ENCODE peak calls at places on chromosome 13, in ten cellular contexts. L is pancreas, Y is cardiac muscle cell, V is cardiac fibroblast, H is choroid plexus epithelial cell, A is HFF-Myc, K is brain microvascular endothelial cell, M is stomach, C is thoracic aorta, X is fibroblast of mammary gland. S is an unnamed sample.

GRCh38 chr13:110306960-110307696 is at the start of the genes COL4A1 and COL4A2:
- DNase-seq in L (peak), Y (peak), V (peak), H (peak), A (no peak), K (peak), M (no peak), C (no peak), X (peak), S (peak)

GRCh38 chr13:110449225-110450015 is 112.1 kb downstream of the RAB20 start:
- DNase-seq in L (no peak), Y (no peak), V (no peak), H (no peak), A (no peak), K (no peak), M (no peak), C (no peak), X (no peak), S (no peak)

GRCh38 chr13:102870677-102871415 is 25.0 kb downstream of the ERCC5 start:
- DNase-seq in L (no peak), Y (peak), V (peak), H (peak), A (no peak), K (peak), M (peak), C (no peak), X (peak), S (peak)

GRCh38 chr13:21053231-21053630 is 8.2 kb downstream of the LATS2 start:
- DNase-seq in L (no peak), Y (no peak), V (no peak), H (no peak), A (no peak), K (no peak), M (no peak), C (no peak), X (no peak), S (no peak)

GRCh38 chr13:37918116-37919100 is 48.8 kb upstream of the TRPC4 start:
- DNase-seq in L (no peak), Y (no peak), V (peak), H (no peak), A (no peak), K (no peak), M (no peak), C (no peak), X (no peak), S (no peak)

GRCh38 chr13:111031531-111031961 is 83.6 kb upstream of the ARHGEF7 start:
- DNase-seq in L (no peak), Y (no peak), V (peak), H (peak), A (peak), K (peak), M (no peak), C (no peak), X (peak), S (no peak)

GRCh38 chr13:37657134-37657533 is 58.6 kb upstream of the POSTN start:
- DNase-seq in L (no peak), Y (no peak), V (peak), H (peak), A (no peak), K (peak), M (no peak), C (no peak), X (peak), S (no peak)

GRCh38 chr13:56907766-56908165 is 233.0 kb upstream of the PRR20A start:
- DNase-seq in L (no peak), Y (no peak), V (no peak), H (no peak), A (no peak), K (no peak), M (no peak), C (no peak), X (no peak), S (no peak)

GRCh38 chr13:25906211-25906661 is 145.6 kb downstream of the SHISA2 start:
- DNase-seq in L (no peak), Y (no peak), V (no peak), H (no peak), A (no peak), K (no peak), M (no peak), C (no peak), X (no peak), S (no peak)

GRCh38 chr13:42628666-42629065 is 54.7 kb downstream of the TNFSF11 start:
- DNase-seq in L (no peak), Y (no peak), V (no peak), H (no peak), A (no peak), K (no peak), M (no peak), C (no peak), X (no peak), S (no peak)

GRCh38 chr13:85445534-85445933 is 353.7 kb downstream of the SLITRK6 start:
- DNase-seq in L (no peak), Y (no peak), V (no peak), H (no peak), A (no peak), K (no peak), M (no peak), C (no peak), X (no peak), S (no peak)

GRCh38 chr13:73096173-73097117 is 37.6 kb downstream of the KLF5 start:
- DNase-seq in L (no peak), Y (no peak), V (peak), H (peak), A (no peak), K (peak), M (no peak), C (no peak), X (peak), S (no peak)

GRCh38 chr13:42495256-42495655 is 78.7 kb upstream of the TNFSF11 start:
- DNase-seq in L (no peak), Y (no peak), V (peak), H (peak), A (no peak), K (peak), M (no peak), C (no peak), X (peak), S (no peak)

GRCh38 chr13:48511621-48512232 is 21.2 kb downstream of the RCBTB2 start:
- DNase-seq in L (no peak), Y (no peak), V (no peak), H (no peak), A (no peak), K (no peak), M (no peak), C (no peak), X (no peak), S (no peak)

GRCh38 chr13:51009597-51009996 is 100.0 kb downstream of the RNASEH2B start:
- DNase-seq in L (no peak), Y (no peak), V (no peak), H (no peak), A (no peak), K (no peak), M (no peak), C (no peak), X (no peak), S (no peak)
- TF ChIP-seq CTCF in L (no peak), Y (no peak), V (no peak), H (no peak), A (no peak), K (no peak), M (no peak), C (no peak), X (no peak), S (no peak)

DNA sequence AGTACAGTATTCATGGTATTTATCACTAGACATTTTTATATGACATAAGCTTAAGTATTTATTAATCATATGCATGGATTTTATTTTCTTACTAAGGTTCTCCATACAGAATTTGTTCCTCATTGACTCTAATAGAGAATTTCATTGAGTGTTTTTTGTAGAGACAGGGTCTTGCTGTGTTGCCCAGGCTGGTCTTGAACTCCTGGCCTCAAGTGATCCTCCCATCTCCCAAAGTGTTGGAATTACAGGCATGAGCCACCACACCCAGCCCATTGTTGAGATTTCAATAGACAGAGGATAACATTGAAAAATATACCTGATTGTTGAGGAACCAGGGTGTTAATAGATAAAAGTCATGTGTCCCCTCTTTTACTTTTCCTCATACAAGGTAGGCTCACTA is 26.1 kb downstream of the IPO5 start:
- DNase-seq in L (no peak), Y (no peak), V (no peak), H (no peak), A (no peak), K (no peak), M (no peak), C (no peak), X (no peak), S (no peak)
- H3K4me3 ChIP-seq in L (no peak), Y (no peak), V (no peak), H (no peak), A (no peak), K (no peak), M (no peak), C (no peak), X (no peak), S (no peak)

GRCh38 chr13:40670307-40670706 is 3.9 kb upstream of the FOXO1 start:
- DNase-seq in L (no peak), Y (no peak), V (no peak), H (no peak), A (no peak), K (no peak), M (no peak), C (no peak), X (no peak), S (no peak)

GRCh38 chr13:40666058-40666904 is at the start of gene FOXO1:
- DNase-seq in L (peak), Y (peak), V (peak), H (peak), A (no peak), K (peak), M (peak), C (peak), X (peak), S (peak)

GRCh38 chr13:40667622-40667978 is 1.2 kb upstream of the FOXO1 start:
- DNase-seq in L (peak), Y (no peak), V (no peak), H (no peak), A (no peak), K (no peak), M (no peak), C (no peak), X (no peak), S (no peak)

GRCh38 chr13:40666905-40667621 is 622 bp upstream of the FOXO1 start:
- DNase-seq in L (peak), Y (peak), V (no peak), H (no peak), A (no peak), K (no peak), M (peak), C (no peak), X (no peak), S (no peak)

DNA sequence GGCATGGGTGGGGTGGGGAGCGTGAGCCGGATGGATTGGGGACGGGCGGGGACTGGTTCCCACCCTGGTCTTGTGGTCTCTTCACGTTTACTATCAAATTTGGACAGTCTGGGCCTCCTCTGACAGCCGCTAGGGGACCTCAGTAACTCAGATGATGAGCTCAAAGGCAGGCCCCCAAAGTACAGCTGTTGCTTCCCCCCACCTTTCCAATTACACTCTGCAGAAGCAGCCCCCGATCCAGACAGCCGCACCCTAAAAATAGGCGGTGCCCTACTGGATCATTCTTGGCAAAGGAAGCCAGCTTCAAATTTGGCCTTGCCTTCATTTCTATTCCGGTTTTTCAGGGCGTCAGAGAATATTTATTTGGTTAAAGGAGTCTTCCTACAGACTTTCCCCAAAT is 1.9 kb upstream of the FOXO1 start:
- DNase-seq in L (no peak), Y (no peak), V (peak), H (no peak), A (no peak), K (no peak), M (no peak), C (no peak), X (no peak), S (no peak)
- TF ChIP-seq CTCF in L (no peak), Y (peak), V (peak), H (peak), A (peak), K (peak), M (peak), C (no peak), X (peak), S (no peak)

GRCh38 chr13:45615501-45616101 is at the start of gene ERICH6B:
- DNase-seq in L (no peak), Y (peak), V (peak), H (peak), A (no peak), K (peak), M (no peak), C (no peak), X (peak), S (peak)
- H3K4me3 ChIP-seq in L (no peak), Y (peak), V (no peak), H (no peak), A (no peak), K (peak), M (peak), C (peak), X (no peak), S (peak)

GRCh38 chr13:41428155-41428554 is 29.2 kb upstream of the RGCC start:
- DNase-seq in L (no peak), Y (no peak), V (no peak), H (no peak), A (no peak), K (no peak), M (no peak), C (no peak), X (no peak), S (no peak)
- TF ChIP-seq CTCF in L (no peak), Y (peak), V (peak), H (peak), A (peak), K (peak), M (no peak), C (peak), X (peak), S (no peak)

GRCh38 chr13:87810391-87810801 is 139.2 kb downstream of the SLITRK5 start:
- DNase-seq in L (no peak), Y (peak), V (no peak), H (no peak), A (no peak), K (no peak), M (no peak), C (no peak), X (peak), S (peak)
- H3K4me3 ChIP-seq in L (no peak), Y (no peak), V (no peak), H (no peak), A (no peak), K (no peak), M (no peak), C (no peak), X (no peak), S (no peak)

GRCh38 chr13:94662274-94662945 is 49.9 kb downstream of the SOX21 start:
- DNase-seq in L (no peak), Y (no peak), V (no peak), H (no peak), A (no peak), K (no peak), M (no peak), C (no peak), X (no peak), S (no peak)

GRCh38 chr13:94657167-94657566 is 55.2 kb downstream of the SOX21 start:
- DNase-seq in L (no peak), Y (no peak), V (peak), H (peak), A (no peak), K (peak), M (no peak), C (no peak), X (peak), S (no peak)

GRCh38 chr13:94661396-94661795 is 50.9 kb downstream of the SOX21 start:
- DNase-seq in L (no peak), Y (no peak), V (no peak), H (no peak), A (no peak), K (no peak), M (no peak), C (no peak), X (no peak), S (no peak)

GRCh38 chr13:94658926-94659649 is 53.3 kb downstream of the SOX21 start:
- DNase-seq in L (no peak), Y (no peak), V (no peak), H (peak), A (no peak), K (no peak), M (no peak), C (no peak), X (peak), S (peak)

GRCh38 chr13:94660695-94661324 is 51.5 kb downstream of the SOX21 start:
- DNase-seq in L (no peak), Y (no peak), V (peak), H (peak), A (no peak), K (peak), M (no peak), C (no peak), X (peak), S (peak)
- TF ChIP-seq CTCF in L (no peak), Y (peak), V (peak), H (peak), A (peak), K (peak), M (no peak), C (no peak), X (peak), S (peak)

GRCh38 chr13:79401259-79402071 is 4.6 kb downstream of the RBM26 start:
- DNase-seq in L (no peak), Y (no peak), V (no peak), H (no peak), A (no peak), K (no peak), M (no peak), C (no peak), X (no peak), S (no peak)

GRCh38 chr13:79404361-79404760 is 1.7 kb downstream of the RBM26 start:
- DNase-seq in L (no peak), Y (no peak), V (no peak), H (no peak), A (no peak), K (no peak), M (no peak), C (no peak), X (peak), S (no peak)

GRCh38 chr13:79402679-79403078 is 3.4 kb downstream of the RBM26 start:
- DNase-seq in L (no peak), Y (no peak), V (no peak), H (no peak), A (no peak), K (no peak), M (no peak), C (no peak), X (no peak), S (no peak)

GRCh38 chr13:79403113-79403512 is 2.9 kb downstream of the RBM26 start:
- DNase-seq in L (no peak), Y (no peak), V (no peak), H (no peak), A (no peak), K (no peak), M (no peak), C (no peak), X (no peak), S (no peak)

DNA sequence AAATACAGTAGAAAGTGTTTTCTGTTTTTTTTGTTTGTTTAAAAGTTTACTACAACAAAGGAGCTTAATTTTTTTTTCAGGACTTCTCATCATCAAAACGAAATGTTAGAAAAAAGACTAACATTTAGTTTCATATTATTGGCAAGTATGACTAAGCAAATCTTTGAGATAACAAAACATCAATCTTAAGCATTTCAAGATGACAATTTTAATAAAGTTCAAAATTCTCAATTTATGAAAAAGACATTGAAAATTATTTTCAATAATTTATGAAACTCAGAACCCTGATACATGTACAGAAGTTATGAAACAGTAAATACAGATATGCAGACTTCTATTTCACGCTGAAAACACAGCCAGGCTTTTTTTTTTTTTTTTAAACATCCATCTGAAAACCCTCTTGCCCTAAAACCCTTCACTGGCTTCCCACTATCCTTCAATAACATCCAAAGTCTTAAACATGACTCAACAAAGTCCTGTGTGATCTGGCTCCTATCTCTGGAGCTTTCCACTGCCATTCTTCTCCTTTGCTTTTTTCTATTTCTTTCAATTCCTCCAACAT is 3.9 kb downstream of the RBM26 start:
- DNase-seq in L (no peak), Y (no peak), V (no peak), H (no peak), A (no peak), K (no peak), M (no peak), C (no peak), X (peak), S (no peak)
- H3K4me3 ChIP-seq in L (no peak), Y (no peak), V (no peak), H (no peak), A (peak), K (no peak), M (no peak), C (no peak), X (no peak), S (no peak)